ENCODE peak calls at places on chromosome 16, in six cellular contexts. P is immature natural killer cell, T is Kasumi-1, I is foreskin melanocyte, Y is EL, U is hippocampal formation. Q is an unnamed sample.

GRCh38 chr16:84964729-84965128 is 46.6 kb downstream of the ZDHHC7 start:
- DNase-seq in Y (no peak), P (no peak), U (no peak), T (no peak), I (no peak), Q (no peak)

GRCh38 chr16:52547001-52547833 is at the start of gene TOX3:
- DNase-seq in I (no peak), Y (no peak), P (no peak), T (no peak), U (no peak), Q (no peak)

GRCh38 chr16:2090819-2091721 is 43.3 kb downstream of the TSC2 start:
- DNase-seq in T (no peak), I (no peak), Y (peak), P (no peak), U (no peak), Q (no peak)

GRCh38 chr16:27401768-27402568 is at the start of gene IL21R:
- DNase-seq in P (peak), I (no peak), U (no peak), T (no peak), Y (peak), Q (peak)

GRCh38 chr16:11852092-11852809 is 909 bp upstream of the RSL1D1 start:
- DNase-seq in U (no peak), I (no peak), T (peak), Y (no peak), P (no peak), Q (no peak)

GRCh38 chr16:4081577-4082021 is 34.6 kb downstream of the ADCY9 start:
- DNase-seq in P (no peak), T (no peak), I (no peak), Y (no peak), U (no peak), Q (no peak)

GRCh38 chr16:68283346-68283745 is 19.0 kb downstream of the SLC7A6 start:
- DNase-seq in U (no peak), T (peak), Y (no peak), I (no peak), P (no peak), Q (no peak)

GRCh38 chr16:31440511-31441184 is 1.9 kb downstream of the ZNF843 start:
- DNase-seq in P (no peak), T (no peak), I (peak), Y (no peak), U (no peak), Q (no peak)

GRCh38 chr16:73082608-73083007 is 34.7 kb upstream of the ZFHX3 start:
- DNase-seq in T (no peak), U (no peak), I (peak), Y (peak), P (no peak), Q (no peak)

GRCh38 chr16:23941025-23941424 is 105.2 kb downstream of the PRKCB start:
- DNase-seq in T (no peak), Y (no peak), I (no peak), U (no peak), P (no peak), Q (no peak)

GRCh38 chr16:25089346-25089745 is 22.2 kb upstream of the LCMT1 start:
- DNase-seq in T (no peak), P (no peak), I (no peak), U (no peak), Y (no peak), Q (no peak)

GRCh38 chr16:47944589-47944988 is 211.2 kb downstream of the ABCC12 start:
- DNase-seq in T (no peak), I (no peak), P (no peak), Y (no peak), U (no peak), Q (no peak)

GRCh38 chr16:11389631-11390565 is 44.6 kb downstream of the RMI2 start:
- DNase-seq in Y (no peak), T (no peak), U (no peak), P (no peak), I (no peak), Q (peak)

GRCh38 chr16:83160609-83161008 is 533.8 kb downstream of the CDH13 start:
- DNase-seq in Y (no peak), I (no peak), U (no peak), P (no peak), T (no peak), Q (no peak)

GRCh38 chr16:78075800-78076199 is 23.7 kb upstream of the WWOX start:
- DNase-seq in I (no peak), P (no peak), T (no peak), U (no peak), Y (no peak), Q (no peak)

GRCh38 chr16:57231821-57232350 is 13.2 kb upstream of the ARL2BP start:
- DNase-seq in Y (no peak), U (no peak), I (no peak), T (no peak), P (no peak), Q (no peak)

GRCh38 chr16:87681990-87682570 is 79.8 kb downstream of the JPH3 start:
- DNase-seq in P (no peak), U (no peak), I (peak), Y (peak), T (peak), Q (peak)

GRCh38 chr16:52555572-52555971 is 8.6 kb upstream of the TOX3 start:
- DNase-seq in Y (no peak), P (no peak), T (no peak), I (no peak), U (no peak), Q (no peak)

GRCh38 chr16:85114909-85115567 is 2.8 kb upstream of the CIBAR2 start:
- DNase-seq in I (peak), P (peak), Y (peak), U (no peak), T (peak), Q (peak)

GRCh38 chr16:47848481-47849109 is 307.2 kb downstream of the ABCC12 start:
- DNase-seq in Y (peak), U (peak), I (no peak), P (no peak), T (no peak), Q (no peak)

GRCh38 chr16:25966172-25967097 is 274.7 kb downstream of the HS3ST4 start:
- DNase-seq in U (no peak), I (no peak), T (no peak), P (no peak), Y (no peak), Q (no peak)

GRCh38 chr16:81127051-81127450 is 30.9 kb upstream of the GCSH start:
- DNase-seq in P (no peak), I (peak), Y (peak), T (no peak), U (no peak), Q (no peak)

GRCh38 chr16:27432600-27432957 is 30.6 kb downstream of the IL21R start:
- DNase-seq in I (no peak), T (no peak), Y (peak), P (no peak), U (no peak), Q (no peak)

GRCh38 chr16:56817056-56817455 is 48.0 kb upstream of the SLC12A3 start:
- DNase-seq in T (no peak), Y (no peak), I (no peak), U (no peak), P (no peak), Q (no peak)

GRCh38 chr16:47983999-47984580 is 171.7 kb downstream of the ABCC12 start:
- DNase-seq in T (no peak), U (no peak), I (no peak), Y (peak), P (no peak), Q (no peak)

GRCh38 chr16:11903906-11904305 is 11.8 kb downstream of the GSPT1 start:
- DNase-seq in P (no peak), Y (no peak), I (no peak), T (no peak), U (no peak), Q (no peak)

GRCh38 chr16:56087636-56088035 is 103.7 kb upstream of the GNAO1 start:
- DNase-seq in T (no peak), I (no peak), Y (no peak), P (no peak), U (no peak), Q (no peak)

GRCh38 chr16:66263973-66264310 is 102.5 kb upstream of the CDH5 start:
- DNase-seq in U (no peak), Y (no peak), T (no peak), I (no peak), P (no peak), Q (no peak)

GRCh38 chr16:29961479-29962343 is at the start of gene TMEM219:
- DNase-seq in Y (peak), T (peak), U (peak), I (peak), P (peak), Q (peak)

GRCh38 chr16:56673916-56674315 is 4.3 kb downstream of the MT1H start:
- DNase-seq in Y (no peak), U (no peak), T (peak), P (no peak), I (no peak), Q (peak)

GRCh38 chr16:16933861-16934260 is 536.9 kb downstream of the XYLT1 start:
- DNase-seq in P (no peak), I (no peak), U (no peak), Y (no peak), T (no peak), Q (no peak)

GRCh38 chr16:85448557-85449194 is 164.4 kb upstream of the GSE1 start:
- DNase-seq in Y (no peak), I (no peak), T (no peak), U (no peak), P (peak), Q (no peak)

GRCh38 chr16:75789237-75789636 is 62.9 kb upstream of the CPHXL start:
- DNase-seq in Y (peak), I (peak), T (peak), P (no peak), U (peak), Q (peak)

GRCh38 chr16:11050954-11051353 is 106.6 kb downstream of the CLEC16A start:
- DNase-seq in Y (no peak), T (no peak), U (no peak), I (no peak), P (no peak), Q (no peak)

GRCh38 chr16:69179255-69180010 is 7.5 kb upstream of the SNTB2 start:
- DNase-seq in T (peak), Y (peak), I (no peak), P (no peak), U (no peak), Q (peak)

GRCh38 chr16:86834451-86835035 is 256.2 kb downstream of the FOXL1 start:
- DNase-seq in I (no peak), Y (peak), T (no peak), U (no peak), P (no peak), Q (no peak)

GRCh38 chr16:89170346-89171215 is 967 bp upstream of the CDH15 start:
- DNase-seq in Y (no peak), U (no peak), I (no peak), P (no peak), T (peak), Q (no peak)

GRCh38 chr16:53827741-53828140 is 123.8 kb downstream of the FTO start:
- DNase-seq in T (no peak), Y (no peak), P (no peak), I (peak), U (peak), Q (no peak)

Q was measured in AML-193.